ENCODE peak calls at places on chromosomes 16 and 17, in ten cellular contexts. E is activated naive CD8-positive, alpha-beta T cell treated with anti-CD3 and anti-CD28 coated beads, Interleukin-2, amount 50 U/mL, for 16 hours; Q is Kasumi-1; R is activated T-cell treated with anti-CD3 and anti-CD28 coated beads for 24 hours; B is stimulated activated CD8-positive, alpha-beta memory T cell treated with anti-CD3 and anti-CD28 coated beads, Interleukin-7, amount 100 ng/mL, for 24 hours; U is NCI-H1105; Y is NCI-H2171 treated with DMSO at 0.1 percent for 48 hours; J is kidney tubule cell; I is astrocyte of the spinal cord; H is MM.1S. P is an unnamed sample.

GRCh38 chr17:77437017-77437416 is 296.2 kb downstream of the SEC14L1 start:
- DNase-seq in E (no peak), Q (peak), R (no peak), B (no peak), U (no peak), Y (peak), J (peak), I (peak), H (no peak), P (peak)

GRCh38 chr17:80219777-80220708 is at the start of the genes SGSH and SLC26A11:
- DNase-seq in E (peak), Q (no peak), R (peak), B (peak), U (peak), Y (peak), J (peak), I (peak), H (peak), P (no peak)

GRCh38 chr17:2259769-2260536 is 43.6 kb downstream of the SMG6 start:
- DNase-seq in E (peak), Q (no peak), R (peak), B (peak), U (no peak), Y (no peak), J (no peak), I (peak), H (peak), P (peak)

GRCh38 chr17:77708936-77709335 is 249.6 kb upstream of the TNRC6C start:
- DNase-seq in E (no peak), Q (no peak), R (no peak), B (no peak), U (no peak), Y (no peak), J (no peak), I (no peak), H (no peak), P (no peak)

GRCh38 chr17:82217530-82218204 is 5.0 kb upstream of the CCDC57 start:
- DNase-seq in E (no peak), Q (no peak), R (no peak), B (no peak), U (no peak), Y (no peak), J (peak), I (peak), H (no peak), P (peak)

GRCh38 chr16:67843343-67843765 is 1.2 kb downstream of the THAP11 start:
- DNase-seq in E (no peak), Q (no peak), R (no peak), B (no peak), U (no peak), Y (no peak), J (no peak), I (no peak), H (no peak), P (no peak)

GRCh38 chr16:87201052-87201451 is 116.1 kb downstream of the C16orf95 start:
- DNase-seq in E (no peak), Q (no peak), R (no peak), B (no peak), U (no peak), Y (peak), J (peak), I (peak), H (no peak), P (no peak)

GRCh38 chr16:20191566-20191965 is 117.9 kb upstream of the GPR139 start:
- DNase-seq in E (no peak), Q (no peak), R (no peak), B (no peak), U (no peak), Y (no peak), J (peak), I (no peak), H (no peak), P (no peak)

GRCh38 chr17:35184274-35184673 is 9.9 kb downstream of the SLC35G3 start:
- DNase-seq in E (no peak), Q (no peak), R (no peak), B (no peak), U (no peak), Y (no peak), J (no peak), I (no peak), H (no peak), P (no peak)

GRCh38 chr17:1598399-1599095 is 30.1 kb downstream of the SLC43A2 start:
- DNase-seq in E (no peak), Q (no peak), R (no peak), B (no peak), U (no peak), Y (no peak), J (no peak), I (no peak), H (no peak), P (no peak)

GRCh38 chr16:49748322-49748721 is 107.6 kb downstream of the ZNF423 start:
- DNase-seq in E (no peak), Q (no peak), R (no peak), B (no peak), U (peak), Y (peak), J (peak), I (peak), H (no peak), P (no peak)

GRCh38 chr16:35352431-35352830 is 1893.0 kb downstream of the TP53TG3F start:
- DNase-seq in E (no peak), Q (no peak), R (no peak), B (no peak), U (no peak), Y (no peak), J (no peak), I (no peak), H (no peak), P (no peak)

GRCh38 chr17:14487068-14487467 is 186.2 kb downstream of the HS3ST3B1 start:
- DNase-seq in E (no peak), Q (no peak), R (no peak), B (no peak), U (no peak), Y (no peak), J (no peak), I (no peak), H (no peak), P (no peak)

GRCh38 chr16:88423448-88423850 is 29.6 kb upstream of the ZFPM1 start:
- DNase-seq in E (no peak), Q (no peak), R (no peak), B (no peak), U (no peak), Y (no peak), J (no peak), I (peak), H (no peak), P (peak)

GRCh38 chr16:67164599-67165061 is at the start of gene HSF4:
- DNase-seq in E (no peak), Q (no peak), R (no peak), B (no peak), U (no peak), Y (peak), J (peak), I (no peak), H (peak), P (no peak)

GRCh38 chr16:87803385-87803784 is 37.6 kb upstream of the KLHDC4 start:
- DNase-seq in E (no peak), Q (no peak), R (no peak), B (no peak), U (no peak), Y (no peak), J (no peak), I (no peak), H (no peak), P (no peak)

GRCh38 chr17:76383645-76384221 is 676 bp upstream of the SPHK1 start:
- DNase-seq in E (no peak), Q (peak), R (peak), B (no peak), U (no peak), Y (no peak), J (peak), I (peak), H (peak), P (peak)

GRCh38 chr17:17044846-17045561 is 2.7 kb downstream of the MPRIP start:
- DNase-seq in E (no peak), Q (peak), R (no peak), B (no peak), U (no peak), Y (peak), J (peak), I (peak), H (peak), P (peak)

GRCh38 chr16:77406680-77407079 is 28.2 kb downstream of the ADAMTS18 start:
- DNase-seq in E (no peak), Q (peak), R (no peak), B (no peak), U (no peak), Y (peak), J (no peak), I (peak), H (no peak), P (peak)

GRCh38 chr17:7383742-7384488 is 3.0 kb downstream of the TNK1 start:
- DNase-seq in E (peak), Q (peak), R (peak), B (peak), U (no peak), Y (no peak), J (no peak), I (peak), H (peak), P (no peak)

GRCh38 chr16:12171206-12171605 is 194.7 kb downstream of the SNX29 start:
- DNase-seq in E (no peak), Q (no peak), R (no peak), B (no peak), U (no peak), Y (no peak), J (no peak), I (no peak), H (no peak), P (no peak)

GRCh38 chr16:1380195-1380594 is 28.5 kb downstream of the GNPTG start:
- DNase-seq in E (no peak), Q (no peak), R (no peak), B (no peak), U (no peak), Y (no peak), J (no peak), I (no peak), H (no peak), P (no peak)

GRCh38 chr16:71626858-71627213 is 852 bp downstream of the MARVELD3 start:
- DNase-seq in E (no peak), Q (no peak), R (no peak), B (no peak), U (no peak), Y (no peak), J (peak), I (no peak), H (no peak), P (no peak)

GRCh38 chr17:74244543-74244942 is 29.5 kb upstream of the DNAI2 start:
- DNase-seq in E (no peak), Q (no peak), R (no peak), B (no peak), U (no peak), Y (no peak), J (no peak), I (no peak), H (no peak), P (no peak)

GRCh38 chr16:71840052-71840451 is 5.7 kb upstream of the ATXN1L start:
- DNase-seq in E (no peak), Q (no peak), R (no peak), B (no peak), U (no peak), Y (no peak), J (no peak), I (no peak), H (no peak), P (no peak)

GRCh38 chr17:82878545-82878944 is 38.7 kb upstream of the ZNF750 start:
- DNase-seq in E (no peak), Q (peak), R (no peak), B (no peak), U (no peak), Y (no peak), J (no peak), I (no peak), H (no peak), P (peak)

GRCh38 chr16:10405386-10405939 is 19.6 kb downstream of the ATF7IP2 start:
- DNase-seq in E (no peak), Q (no peak), R (no peak), B (no peak), U (no peak), Y (no peak), J (peak), I (peak), H (no peak), P (no peak)

GRCh38 chr16:57818377-57819055 is 16.2 kb upstream of the KIFC3 start:
- DNase-seq in E (no peak), Q (no peak), R (no peak), B (no peak), U (peak), Y (peak), J (no peak), I (no peak), H (no peak), P (no peak)

GRCh38 chr17:77772899-77773358 is 185.6 kb upstream of the TNRC6C start:
- DNase-seq in E (no peak), Q (no peak), R (no peak), B (no peak), U (no peak), Y (no peak), J (no peak), I (no peak), H (no peak), P (no peak)

GRCh38 chr16:52470601-52471000 is 76.3 kb downstream of the TOX3 start:
- DNase-seq in E (no peak), Q (no peak), R (no peak), B (no peak), U (peak), Y (peak), J (no peak), I (no peak), H (no peak), P (no peak)

GRCh38 chr17:18109935-18110334 is 1.4 kb downstream of the MYO15A start:
- DNase-seq in E (no peak), Q (no peak), R (no peak), B (no peak), U (no peak), Y (no peak), J (no peak), I (no peak), H (no peak), P (no peak)

GRCh38 chr17:75407655-75408352 is 2.3 kb upstream of the GRB2 start:
- DNase-seq in E (no peak), Q (no peak), R (no peak), B (no peak), U (no peak), Y (no peak), J (no peak), I (no peak), H (no peak), P (no peak)

GRCh38 chr16:87457051-87457611 is 35.7 kb downstream of the ZCCHC14 start:
- DNase-seq in E (no peak), Q (no peak), R (no peak), B (no peak), U (no peak), Y (no peak), J (peak), I (no peak), H (no peak), P (no peak)

GRCh38 chr17:79944821-79945391 is 90.8 kb downstream of the TBC1D16 start:
- DNase-seq in E (no peak), Q (no peak), R (no peak), B (no peak), U (no peak), Y (no peak), J (no peak), I (no peak), H (no peak), P (no peak)

GRCh38 chr17:29722411-29723198 is 99.9 kb upstream of the CORO6 start:
- DNase-seq in E (no peak), Q (peak), R (peak), B (no peak), U (no peak), Y (peak), J (peak), I (peak), H (peak), P (peak)

GRCh38 chr17:266701-267656 is 85.5 kb upstream of the DOC2B start:
- DNase-seq in E (no peak), Q (no peak), R (no peak), B (no peak), U (no peak), Y (no peak), J (no peak), I (no peak), H (no peak), P (no peak)

GRCh38 chr16:77220427-77220826 is 21.2 kb downstream of the SYCE1L start:
- DNase-seq in E (no peak), Q (no peak), R (no peak), B (no peak), U (no peak), Y (no peak), J (no peak), I (no peak), H (no peak), P (no peak)

GRCh38 chr16:3471518-3472176 is 23.6 kb downstream of the C16orf90 start:
- DNase-seq in E (no peak), Q (no peak), R (no peak), B (no peak), U (no peak), Y (peak), J (no peak), I (no peak), H (no peak), P (no peak)

GRCh38 chr17:57722704-57723043 is 22.4 kb downstream of the CCDC182 start:
- DNase-seq in E (no peak), Q (no peak), R (no peak), B (no peak), U (no peak), Y (no peak), J (no peak), I (no peak), H (no peak), P (no peak)

P was measured in MV-4-11.